ENCODE peak calls at places on chromosome 12, in five cellular contexts. R, G, N, O and H are unnamed samples.

GRCh38 chr12:89370850-89371249 is 18.5 kb upstream of the DUSP6 start:
- DNase-seq in R (no peak), G (no peak), N (peak; percentile 79), O (no peak), H (no peak)

GRCh38 chr12:92378682-92379479 is 233.2 kb upstream of the BTG1 start:
- DNase-seq in R (no peak), G (peak; percentile 85), N (no peak), O (no peak), H (no peak)

GRCh38 chr12:121866331-121866730 is 7.7 kb upstream of the HPD start:
- DNase-seq in R (no peak), G (no peak), N (no peak), O (no peak), H (no peak)

GRCh38 chr12:84779169-84779568 is 133.4 kb downstream of the SLC6A15 start:
- DNase-seq in R (no peak), G (no peak), N (no peak), O (no peak), H (no peak)

GRCh38 chr12:59904874-59905521 is 309.2 kb downstream of the SLC16A7 start:
- DNase-seq in R (no peak), G (no peak), N (peak; percentile 47), O (no peak), H (no peak)

GRCh38 chr12:128852885-128853284 is 393 bp upstream of the GLT1D1 start:
- DNase-seq in R (peak; percentile 78), G (no peak), N (no peak), O (no peak), H (no peak)

GRCh38 chr12:47282206-47282605 is 202.4 kb upstream of the AMIGO2 start:
- DNase-seq in R (no peak), G (no peak), N (peak; percentile 79), O (no peak), H (no peak)

GRCh38 chr12:24860546-24860945 is 88.4 kb downstream of the BCAT1 start:
- DNase-seq in R (no peak), G (no peak), N (peak; percentile 54), O (no peak), H (no peak)

GRCh38 chr12:17918013-17918412 is 172.0 kb downstream of the RERGL start:
- DNase-seq in R (no peak), G (no peak), N (no peak), O (no peak), H (no peak)

GRCh38 chr12:47757840-47758583 is 668 bp downstream of the RAPGEF3 start:
- DNase-seq in R (peak; percentile 86), G (no peak), N (no peak), O (no peak), H (no peak)

GRCh38 chr12:26636710-26637328 is 196.2 kb downstream of the ITPR2 start:
- DNase-seq in R (no peak), G (no peak), N (peak; percentile 81), O (no peak), H (no peak)

GRCh38 chr12:96237465-96238077 is 43.4 kb downstream of the ELK3 start:
- DNase-seq in R (peak; percentile 57), G (no peak), N (peak; percentile 96), O (peak; percentile 73), H (no peak)

GRCh38 chr12:29152223-29152868 is 3.3 kb downstream of the FAR2 start:
- DNase-seq in R (no peak), G (peak; percentile 19), N (no peak), O (no peak), H (no peak)

GRCh38 chr12:80701388-80701787 is 6.0 kb upstream of the MYF6 start:
- DNase-seq in R (no peak), G (no peak), N (no peak), O (no peak), H (no peak)

GRCh38 chr12:80700327-80700726 is 7.1 kb upstream of the MYF6 start:
- DNase-seq in R (no peak), G (no peak), N (no peak), O (no peak), H (no peak)

GRCh38 chr12:80698847-80699542 is 8.4 kb upstream of the MYF6 start:
- DNase-seq in R (no peak), G (no peak), N (no peak), O (no peak), H (no peak)

GRCh38 chr12:80704430-80704829 is 3.0 kb upstream of the MYF6 start:
- DNase-seq in R (no peak), G (no peak), N (no peak), O (no peak), H (no peak)

DNA sequence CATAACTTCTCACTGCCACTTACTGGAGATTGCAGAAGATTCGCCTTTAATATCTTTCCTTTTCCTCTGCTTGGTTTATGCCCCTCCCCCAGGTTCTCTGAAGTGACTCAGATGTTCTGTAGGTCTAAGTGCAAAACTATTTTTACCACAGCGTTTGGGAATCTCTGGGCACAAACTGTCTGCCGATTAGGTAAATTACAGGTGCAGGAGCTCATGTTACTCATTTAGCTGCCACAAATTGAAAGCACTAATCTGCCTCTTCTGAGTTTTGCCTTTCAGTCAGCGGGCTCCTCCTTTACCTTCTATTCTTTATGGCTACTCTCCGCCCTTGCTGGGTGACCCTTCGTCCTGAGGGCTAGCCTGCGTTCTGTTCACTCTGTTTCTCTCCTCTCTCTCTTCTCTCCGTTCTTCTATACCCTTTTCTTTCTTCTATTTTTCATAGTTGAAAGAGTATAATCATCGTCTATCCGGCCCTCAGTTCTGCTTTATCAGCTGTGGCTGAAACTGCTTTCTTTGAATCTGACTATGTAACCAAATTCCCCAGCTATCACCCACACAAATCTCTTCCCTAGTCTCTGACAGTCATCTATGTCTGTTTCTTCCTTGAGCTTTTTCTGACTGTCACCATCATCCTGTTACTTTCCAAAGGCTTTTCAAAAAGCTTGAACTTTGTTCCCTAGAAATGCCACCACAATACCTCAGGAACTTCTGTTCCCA is 4.4 kb upstream of the MYF6 start:
- DNase-seq in R (no peak), G (no peak), N (peak; percentile 71), O (no peak), H (no peak)
- H3K4me3 ChIP-seq in R (no peak overlapping the region), G (no peak overlapping the region), N (peak overlapping the region; percentile 26), O (peak overlapping the region; percentile 76), H (no peak overlapping the region)

GRCh38 chr12:53047221-53048032 is 2.4 kb upstream of the TNS2 start:
- DNase-seq in R (peak; percentile 91), G (peak; percentile 93), N (no peak), O (peak; percentile 88), H (peak; percentile 57)

GRCh38 chr12:53044896-53045571 is 4.8 kb upstream of the TNS2 start:
- DNase-seq in R (no peak), G (peak; percentile 8), N (no peak), O (peak; percentile 14), H (no peak)

GRCh38 chr12:53044052-53044581 is 5.7 kb upstream of the TNS2 start:
- DNase-seq in R (no peak), G (peak; percentile 11), N (no peak), O (peak; percentile 20), H (peak; percentile 64)

GRCh38 chr12:53046655-53047220 is 3.1 kb upstream of the TNS2 start:
- DNase-seq in R (no peak), G (peak; percentile 29), N (peak; percentile 68), O (peak; percentile 90), H (peak; percentile 86)

DNA sequence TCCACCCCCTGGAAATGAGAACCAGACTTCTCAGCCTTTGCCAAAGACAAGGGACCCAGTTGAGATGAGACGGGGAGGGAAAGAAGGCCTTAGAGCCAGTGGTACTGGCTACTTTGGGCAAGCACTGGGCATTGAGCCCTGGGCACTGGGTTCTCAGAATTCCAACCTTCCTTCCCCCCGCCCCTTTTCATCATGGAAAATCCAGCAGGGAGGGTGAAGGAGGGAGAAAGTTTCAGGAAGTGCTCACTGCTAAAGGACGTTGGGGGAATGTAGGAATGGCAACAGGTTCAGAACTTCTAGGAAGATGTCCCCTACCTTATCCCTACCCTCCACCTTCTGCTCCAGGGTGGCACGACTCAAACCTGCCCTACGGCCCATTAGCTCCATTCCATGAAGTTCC is 4.2 kb upstream of the TNS2 start:
- DNase-seq in R (no peak), G (no peak), N (no peak), O (peak; percentile 24), H (no peak)
- H3K27ac ChIP-seq in R (peak overlapping the region; percentile 87), G (peak overlapping the region; percentile 88), N (no peak overlapping the region), O (peak overlapping the region; percentile 98), H (peak overlapping the region; percentile 100)

GRCh38 chr12:53939141-53940108 is 794 bp downstream of the HOXC13 start:
- DNase-seq in R (no peak), G (no peak), N (no peak), O (no peak), H (no peak)

GRCh38 chr12:53938276-53939140 is at the start of gene HOXC13:
- DNase-seq in R (no peak), G (peak; percentile 97), N (peak; percentile 2), O (peak; percentile 72), H (no peak)

GRCh38 chr12:53937099-53937498 is 1.5 kb upstream of the HOXC13 start:
- DNase-seq in R (no peak), G (no peak), N (no peak), O (no peak), H (no peak)

GRCh38 chr12:53935562-53936341 is 2.9 kb upstream of the HOXC13 start:
- DNase-seq in R (no peak), G (no peak), N (no peak), O (no peak), H (no peak)

DNA sequence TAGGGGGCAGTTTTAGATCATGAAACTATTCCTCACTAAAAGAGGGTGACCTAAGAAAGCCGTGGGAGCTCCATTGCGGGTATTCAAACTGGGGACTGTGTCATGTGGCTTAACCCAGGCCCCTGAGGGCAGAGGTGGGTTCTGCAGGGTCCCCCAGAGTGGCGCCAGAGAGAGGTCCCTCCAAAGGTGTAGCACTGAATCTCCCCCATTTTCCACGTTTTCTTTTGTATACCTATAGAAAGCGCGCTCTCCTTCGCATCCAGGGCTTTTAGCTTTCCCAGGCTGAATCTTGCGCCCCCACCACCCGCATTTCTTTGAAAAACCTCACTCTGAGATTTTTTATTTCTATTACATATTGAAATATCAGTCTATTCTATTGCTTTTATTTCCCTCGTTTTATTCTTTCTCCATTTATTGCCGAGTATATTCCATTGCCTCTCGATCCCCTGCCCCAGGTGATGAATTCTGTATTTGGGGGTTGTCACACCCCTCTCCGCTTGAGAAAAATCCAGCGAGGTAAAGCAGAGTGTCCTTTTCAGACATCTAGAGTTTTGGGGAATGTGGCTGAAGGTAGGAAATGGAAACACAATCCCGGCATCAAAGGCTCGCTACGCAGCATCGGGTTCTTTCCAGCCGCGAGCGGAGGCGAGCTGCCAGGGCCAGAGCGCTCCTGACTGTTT is 895 bp upstream of the HOXC13 start:
- DNase-seq in R (no peak), G (no peak), N (no peak), O (no peak), H (no peak)
- H3K4me3 ChIP-seq in R (no peak overlapping the region), G (no peak overlapping the region), N (no peak overlapping the region), O (peak overlapping the region; percentile 58), H (no peak overlapping the region)

GRCh38 chr12:65949009-65949623 is 124.8 kb downstream of the HMGA2 start:
- DNase-seq in R (no peak), G (no peak), N (no peak), O (no peak), H (no peak)
- H3K27ac ChIP-seq in R (no peak overlapping the region), G (no peak overlapping the region), N (peak overlapping the region; percentile 81), O (no peak overlapping the region), H (no peak overlapping the region)

GRCh38 chr12:97556201-97556824 is 93.7 kb downstream of the RMST start:
- DNase-seq in R (no peak), G (no peak), N (no peak), O (no peak), H (no peak)
- H3K4me3 ChIP-seq in R (no peak overlapping the region), G (no peak overlapping the region), N (no peak overlapping the region), O (no peak overlapping the region), H (no peak overlapping the region)

GRCh38 chr12:65853489-65854157 is 29.3 kb downstream of the HMGA2 start:
- DNase-seq in R (no peak), G (no peak), N (peak; percentile 39), O (no peak), H (no peak)
- H3K27ac ChIP-seq in R (no peak overlapping the region), G (no peak overlapping the region), N (peak overlapping the region; percentile 48), O (no peak overlapping the region), H (no peak overlapping the region)